ENCODE peak calls at places on chromosome 1, in nine cellular contexts. E, Z, A, F, X, K, I, M and U are unnamed samples.

GRCh38 chr1:23216771-23217420 is 406 bp downstream of the HTR1D start:
- DNase-seq in E (peak; percentile 43), Z (no peak), A (no peak), F (no peak), X (peak; percentile 89), K (no peak), I (peak; percentile 73), M (no peak), U (peak; percentile 86)

GRCh38 chr1:30795026-30795425 is 37.5 kb upstream of the LAPTM5 start:
- DNase-seq in E (no peak), Z (no peak), A (no peak), F (no peak), X (no peak), K (no peak), I (no peak), M (no peak), U (no peak)

GRCh38 chr1:10754571-10755329 is 41.7 kb downstream of the CASZ1 start:
- DNase-seq in E (no peak), Z (no peak), A (no peak), F (no peak), X (no peak), K (no peak), I (no peak), M (no peak), U (no peak)

GRCh38 chr1:226638608-226639007 is 90.0 kb downstream of the STUM start:
- DNase-seq in E (no peak), Z (peak; percentile 56), A (no peak), F (no peak), X (no peak), K (peak; percentile 65), I (no peak), M (no peak), U (no peak)

GRCh38 chr1:56068210-56068609 is 511.2 kb downstream of the PLPP3 start:
- DNase-seq in E (no peak), Z (no peak), A (no peak), F (no peak), X (no peak), K (no peak), I (no peak), M (no peak), U (no peak)

GRCh38 chr1:186849271-186849671 is 20.5 kb downstream of the PLA2G4A start:
- DNase-seq in E (no peak), Z (no peak), A (no peak), F (no peak), X (no peak), K (no peak), I (no peak), M (no peak), U (no peak)

GRCh38 chr1:30169269-30169668 is 554.1 kb downstream of the MATN1 start:
- DNase-seq in E (no peak), Z (no peak), A (no peak), F (no peak), X (no peak), K (no peak), I (no peak), M (no peak), U (no peak)

GRCh38 chr1:182174202-182174855 is 112.8 kb upstream of the ZNF648 start:
- DNase-seq in E (no peak), Z (no peak), A (no peak), F (no peak), X (no peak), K (no peak), I (no peak), M (no peak), U (no peak)

GRCh38 chr1:216314369-216315095 is 108.7 kb downstream of the USH2A start:
- DNase-seq in E (no peak), Z (no peak), A (no peak), F (no peak), X (no peak), K (no peak), I (no peak), M (no peak), U (no peak)

GRCh38 chr1:216306830-216307229 is 116.4 kb downstream of the USH2A start:
- DNase-seq in E (no peak), Z (no peak), A (no peak), F (no peak), X (no peak), K (no peak), I (no peak), M (no peak), U (no peak)

GRCh38 chr1:216310776-216311175 is 112.5 kb downstream of the USH2A start:
- DNase-seq in E (peak; percentile 28), Z (no peak), A (no peak), F (peak; percentile 12), X (no peak), K (no peak), I (no peak), M (no peak), U (no peak)
- TF ChIP-seq CTCF in E (peak; percentile 63), Z (peak; percentile 38), A (peak; percentile 55), F (peak; percentile 71), X (peak; percentile 71), K (no peak), I (no peak), M (no peak), U (peak; percentile 67)

GRCh38 chr1:64001038-64001437 is 202.4 kb upstream of the UBE2U start:
- DNase-seq in E (no peak), Z (no peak), A (no peak), F (no peak), X (no peak), K (no peak), I (no peak), M (no peak), U (no peak)

GRCh38 chr1:64010316-64010715 is 193.1 kb upstream of the UBE2U start:
- DNase-seq in E (no peak), Z (no peak), A (no peak), F (no peak), X (no peak), K (no peak), I (no peak), M (no peak), U (no peak)

GRCh38 chr1:64004451-64004850 is 199.0 kb upstream of the UBE2U start:
- DNase-seq in E (no peak), Z (no peak), A (no peak), F (no peak), X (no peak), K (no peak), I (no peak), M (no peak), U (no peak)

DNA sequence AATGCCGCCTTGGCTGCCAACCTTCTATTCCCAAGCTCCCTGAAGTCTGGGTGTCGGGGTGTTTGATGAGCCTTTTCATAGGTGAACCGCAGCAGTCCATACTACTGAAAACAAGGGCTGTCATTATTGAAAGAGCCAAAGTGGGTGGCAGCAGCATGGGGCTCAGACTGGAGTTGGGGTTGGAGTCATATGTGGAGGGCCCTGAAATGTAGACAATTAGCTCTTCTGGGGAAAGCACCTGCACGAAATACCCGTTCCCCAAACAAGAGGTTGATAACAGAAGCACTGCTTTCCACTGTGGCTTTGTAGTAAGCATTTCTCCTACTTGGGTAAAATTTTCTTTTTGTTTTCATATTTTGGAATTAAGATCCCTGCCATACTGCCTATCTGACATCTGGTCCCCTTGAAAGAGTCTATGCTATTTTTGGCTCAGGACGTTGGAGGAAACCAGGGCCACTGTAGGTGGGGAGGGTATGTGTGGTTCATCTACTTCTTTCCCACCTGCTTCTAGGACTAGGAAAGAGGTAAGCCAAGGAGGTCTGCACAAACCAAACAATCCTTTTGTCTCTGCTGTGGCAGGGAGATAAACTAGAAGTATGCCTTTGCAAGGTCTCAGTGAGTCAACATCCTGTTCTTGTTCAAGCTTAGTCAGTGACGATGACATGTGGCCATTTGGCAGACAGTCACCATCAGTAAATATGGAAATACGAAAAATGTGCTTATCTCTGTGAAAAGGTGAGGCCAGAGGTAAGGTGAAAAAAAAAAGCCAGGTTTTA is 197.0 kb upstream of the UBE2U start:
- DNase-seq in E (no peak), Z (no peak), A (no peak), F (peak; percentile 49), X (no peak), K (no peak), I (no peak), M (no peak), U (no peak)
- TF ChIP-seq CTCF in E (no peak), Z (no peak), A (no peak), F (no peak), X (no peak), K (no peak), I (no peak), M (no peak), U (no peak)

GRCh38 chr1:151281969-151282882 is at the start of gene ZNF687:
- DNase-seq in E (peak; percentile 98), Z (peak; percentile 100), A (peak; percentile 100), F (peak; percentile 100), X (peak; percentile 97), K (peak; percentile 100), I (peak; percentile 100), M (peak; percentile 100), U (peak; percentile 100)

GRCh38 chr1:151277249-151277648 is 4.8 kb upstream of the ZNF687 start:
- DNase-seq in E (no peak), Z (no peak), A (no peak), F (no peak), X (no peak), K (no peak), I (no peak), M (no peak), U (no peak)

GRCh38 chr1:151282883-151283725 is 1.0 kb downstream of the ZNF687 start:
- DNase-seq in E (no peak), Z (no peak), A (peak; percentile 46), F (no peak), X (peak; percentile 75), K (peak; percentile 31), I (peak; percentile 45), M (no peak), U (no peak)

GRCh38 chr1:151284013-151284577 is 2.0 kb downstream of the ZNF687 start:
- DNase-seq in E (no peak), Z (no peak), A (no peak), F (no peak), X (no peak), K (no peak), I (no peak), M (no peak), U (no peak)

GRCh38 chr1:151281225-151281968 is 702 bp upstream of the ZNF687 start:
- DNase-seq in E (peak; percentile 97), Z (peak; percentile 94), A (peak; percentile 92), F (peak; percentile 91), X (peak; percentile 93), K (peak; percentile 99), I (peak; percentile 95), M (peak; percentile 82), U (peak; percentile 98)
- TF ChIP-seq CTCF in E (peak; percentile 30), Z (peak; percentile 78), A (peak; percentile 36), F (no peak), X (no peak), K (no peak), I (peak; percentile 46), M (no peak), U (peak; percentile 48)

DNA sequence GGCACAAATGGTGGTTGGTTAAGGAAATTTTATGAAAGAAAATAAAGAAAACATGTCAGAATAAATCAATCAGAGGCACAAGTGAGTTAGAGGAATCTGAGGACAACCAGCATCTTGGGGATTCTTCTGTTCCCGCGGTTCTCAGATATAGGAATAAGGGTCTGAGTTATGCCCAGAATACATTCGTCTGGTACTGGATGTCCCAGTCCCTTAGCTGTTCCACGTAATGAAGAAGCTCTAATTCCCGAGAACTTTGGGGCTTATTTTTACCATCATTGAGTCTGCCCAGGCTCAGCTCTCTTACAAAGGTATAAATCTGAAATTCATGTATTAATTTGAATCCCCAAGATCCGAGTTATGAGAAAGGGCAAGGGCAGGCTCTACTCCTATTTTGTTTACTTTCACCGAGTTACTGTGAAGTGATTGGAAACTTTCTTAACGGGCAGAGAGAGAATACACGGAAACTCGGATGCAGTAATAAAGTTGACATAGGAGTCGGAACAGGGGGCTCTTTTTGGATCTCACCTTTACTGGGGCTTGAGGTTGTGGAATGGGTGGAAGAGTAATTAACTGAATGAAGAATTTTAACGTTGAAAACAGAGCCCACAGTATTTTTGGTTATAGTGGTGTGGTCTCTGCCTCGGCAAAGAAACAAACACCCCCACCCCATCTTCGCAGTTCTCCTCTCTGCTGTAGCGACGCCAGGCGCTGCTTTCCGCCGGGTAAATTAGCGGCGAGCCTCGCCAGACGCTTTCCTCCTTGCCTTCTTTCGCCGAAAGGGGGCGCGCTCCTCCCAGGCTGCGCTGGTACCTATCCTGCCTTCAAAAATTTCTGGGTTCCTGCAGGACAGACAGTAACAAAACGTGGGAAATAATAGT is 7.1 kb downstream of the PRRX1 start:
- DNase-seq in E (peak; percentile 81), Z (peak; percentile 62), A (no peak), F (no peak), X (peak; percentile 56), K (no peak), I (peak; percentile 79), M (no peak), U (peak; percentile 86)
- TF ChIP-seq CTCF in E (peak; percentile 79), Z (peak; percentile 67), A (peak; percentile 39), F (peak; percentile 18), X (peak; percentile 98), K (peak; percentile 26), I (peak; percentile 77), M (peak; percentile 59), U (peak; percentile 70)